ENCODE peak calls at places on chromosomes 16 and 17, in five cellular contexts. R is A549, G is transverse colon, W is stomach, X is sigmoid colon. C is an unnamed sample.

GRCh38 chr17:39192901-39193300 is 4.6 kb downstream of the CACNB1 start:
- DNase-seq in R (no peak), G (no peak), W (no peak), X (no peak), C (no peak)

GRCh38 chr17:3796822-3797170 is 4.2 kb downstream of the ITGAE start:
- DNase-seq in R (no peak), G (no peak), W (no peak), X (no peak), C (no peak)

GRCh38 chr17:81682565-81683207 is 911 bp downstream of the ARL16 start:
- DNase-seq in R (no peak), G (no peak), W (no peak), X (no peak), C (no peak)

GRCh38 chr17:79970576-79971068 is 65.0 kb downstream of the TBC1D16 start:
- DNase-seq in R (peak; percentile 75), G (peak; percentile 50), W (peak; percentile 57), X (no peak), C (no peak)

GRCh38 chr17:81511550-81511799 is 1.1 kb downstream of the ACTG1 start:
- DNase-seq in R (no peak), G (no peak), W (no peak), X (no peak), C (no peak)

GRCh38 chr16:86470964-86471363 is 39.4 kb upstream of the FOXF1 start:
- DNase-seq in R (no peak), G (no peak), W (no peak), X (no peak), C (no peak)

GRCh38 chr17:50363217-50364060 is 9.5 kb downstream of the MRPL27 start:
- DNase-seq in R (no peak), G (no peak), W (no peak), X (peak; percentile 56), C (no peak)

GRCh38 chr16:89453662-89454321 is 36.6 kb downstream of the ANKRD11 start:
- DNase-seq in R (peak; percentile 51), G (no peak), W (peak; percentile 51), X (no peak), C (no peak)

GRCh38 chr16:716250-716607 is 1.3 kb downstream of the METRN start:
- DNase-seq in R (peak; percentile 77), G (no peak), W (peak; percentile 48), X (no peak), C (no peak)

GRCh38 chr16:71414038-71414437 is 27.8 kb downstream of the TLE7 start:
- DNase-seq in R (no peak), G (no peak), W (no peak), X (no peak), C (no peak)

GRCh38 chr16:4062212-4062802 is 53.9 kb downstream of the ADCY9 start:
- DNase-seq in R (no peak), G (no peak), W (no peak), X (no peak), C (no peak)

GRCh38 chr17:915416-916201 is 64.0 kb downstream of the NXN start:
- DNase-seq in R (no peak), G (no peak), W (no peak), X (no peak), C (no peak)

GRCh38 chr16:89422527-89422904 is 67.8 kb downstream of the ANKRD11 start:
- DNase-seq in R (no peak), G (no peak), W (no peak), X (no peak), C (no peak)

GRCh38 chr17:6843241-6843890 is 11.8 kb upstream of the TEKT1 start:
- DNase-seq in R (peak; percentile 74), G (no peak), W (no peak), X (no peak), C (no peak)

GRCh38 chr16:73131153-73131862 is 83.4 kb upstream of the ZFHX3 start:
- DNase-seq in R (no peak), G (no peak), W (no peak), X (no peak), C (no peak)

GRCh38 chr16:27721548-27722265 is 171.8 kb downstream of the KATNIP start:
- DNase-seq in R (no peak), G (peak; percentile 37), W (peak; percentile 34), X (peak; percentile 89), C (peak; percentile 59)

GRCh38 chr16:56848955-56849689 is 15.9 kb upstream of the SLC12A3 start:
- DNase-seq in R (no peak), G (no peak), W (no peak), X (no peak), C (peak; percentile 51)

GRCh38 chr17:14815079-14815478 is 450.0 kb downstream of the PMP22 start:
- DNase-seq in R (no peak), G (no peak), W (no peak), X (no peak), C (no peak)

GRCh38 chr17:15092261-15092660 is 172.9 kb downstream of the PMP22 start:
- DNase-seq in R (no peak), G (no peak), W (no peak), X (no peak), C (no peak)

GRCh38 chr17:29593546-29594440 is 861 bp downstream of the ANKRD13B start:
- DNase-seq in R (peak; percentile 57), G (peak; percentile 23), W (no peak), X (peak; percentile 68), C (peak; percentile 25)

GRCh38 chr16:31351937-31352315 is 3.0 kb upstream of the ITGAX start:
- DNase-seq in R (no peak), G (no peak), W (no peak), X (peak; percentile 40), C (no peak)

GRCh38 chr17:73474370-73474988 is 162.7 kb upstream of the CDC42EP4 start:
- DNase-seq in R (peak; percentile 60), G (peak; percentile 67), W (peak; percentile 79), X (peak; percentile 73), C (peak; percentile 45)

GRCh38 chr17:29241015-29241963 is 5.4 kb upstream of the CRYBA1 start:
- DNase-seq in R (peak; percentile 96), G (no peak), W (no peak), X (no peak), C (no peak)

GRCh38 chr17:40510328-40510648 is 8.9 kb upstream of the TNS4 start:
- DNase-seq in R (peak; percentile 96), G (no peak), W (no peak), X (peak; percentile 73), C (peak; percentile 33)

GRCh38 chr17:63405741-63406261 is 40.3 kb downstream of the CYB561 start:
- DNase-seq in R (peak; percentile 80), G (no peak), W (no peak), X (no peak), C (no peak)

GRCh38 chr17:40284085-40284713 is 3.5 kb upstream of the CDC6 start:
- DNase-seq in R (no peak), G (peak; percentile 36), W (no peak), X (no peak), C (no peak)

GRCh38 chr16:51651061-51651466 is 500.0 kb upstream of the SALL1 start:
- DNase-seq in R (no peak), G (no peak), W (no peak), X (no peak), C (no peak)

GRCh38 chr16:4663756-4664465 is 29.5 kb upstream of the NUDT16L1 start:
- DNase-seq in R (no peak), G (peak; percentile 53), W (peak; percentile 45), X (peak; percentile 79), C (no peak)

GRCh38 chr17:37233001-37233400 is 142.8 kb upstream of the C17orf78 start:
- DNase-seq in R (no peak), G (no peak), W (no peak), X (no peak), C (no peak)

GRCh38 chr17:27407916-27408846 is 48.1 kb upstream of the KSR1 start:
- DNase-seq in R (peak; percentile 62), G (no peak), W (peak; percentile 16), X (no peak), C (no peak)

DNA sequence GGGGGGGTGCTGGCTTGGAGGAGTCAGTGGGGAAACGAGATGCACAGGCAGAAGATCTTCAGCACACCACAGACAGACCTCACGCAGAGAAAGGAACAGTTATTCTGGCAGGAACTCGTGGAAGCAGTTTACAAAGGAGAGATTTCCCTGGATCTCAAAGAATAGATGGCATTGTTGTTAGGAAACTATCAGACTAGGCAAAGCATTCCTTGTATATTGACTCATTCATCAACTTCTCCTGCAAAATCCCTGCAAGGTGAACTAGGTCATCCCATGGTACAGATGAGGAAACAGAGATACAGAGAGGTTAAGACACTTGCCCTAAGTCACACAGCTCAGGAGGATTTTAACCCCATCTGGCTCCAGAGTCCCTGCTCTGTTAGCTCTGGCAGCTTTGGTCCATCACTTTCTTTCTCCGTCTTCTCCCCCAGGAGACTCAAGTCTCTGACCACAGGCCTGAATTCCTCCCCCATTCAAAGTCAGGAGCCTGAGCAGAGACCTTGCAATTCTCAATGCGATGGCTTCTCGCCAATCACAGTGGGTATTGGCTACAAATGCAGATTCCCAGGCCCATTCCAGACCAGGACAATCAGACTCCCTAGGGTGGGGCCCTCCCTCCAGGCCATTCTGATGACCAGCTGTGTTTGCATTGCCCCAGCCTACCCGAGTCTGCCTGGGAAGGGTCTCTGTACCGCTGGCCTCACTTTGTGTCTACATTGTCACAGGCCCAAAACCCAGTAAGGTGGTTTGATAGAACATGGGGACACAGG is 56.4 kb downstream of the LITAF start:
- DNase-seq in R (peak; percentile 59), G (no peak), W (no peak), X (no peak), C (no peak)
- TF ChIP-seq EP300 in R (no peak), G (no peak), W (no peak), X (no peak), C (no peak)

DNA sequence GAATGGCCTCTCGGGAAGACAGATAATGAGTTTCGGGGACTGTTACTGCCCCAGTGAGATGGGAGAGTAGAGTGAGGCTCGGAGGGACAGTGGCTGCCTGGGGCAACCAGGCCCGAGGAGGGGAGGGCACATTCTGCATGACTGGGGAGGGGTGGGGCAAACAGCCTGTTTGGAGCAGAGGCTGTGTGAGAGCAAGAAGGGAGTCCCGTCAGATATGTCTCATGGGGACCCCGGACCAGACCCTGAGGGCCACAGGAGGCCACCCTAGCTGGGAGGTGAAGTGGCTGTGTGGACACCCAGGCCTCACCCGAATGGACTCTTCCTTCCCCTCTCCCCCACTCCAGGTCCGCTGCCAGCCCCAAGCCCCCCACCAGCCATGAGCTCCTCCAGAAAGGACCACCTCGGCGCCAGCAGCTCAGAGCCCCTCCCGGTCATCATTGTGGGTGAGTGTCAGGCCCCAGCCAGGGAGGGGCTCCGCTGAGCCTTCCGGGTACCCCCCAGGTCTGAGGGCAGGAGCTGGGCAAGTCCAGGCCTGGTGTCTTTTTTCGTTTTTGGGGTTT is 4.3 kb downstream of the OSGIN1 start:
- DNase-seq in R (no peak), G (no peak), W (no peak), X (no peak), C (no peak)
- TF ChIP-seq EP300 in R (no peak), G (no peak), W (no peak), X (no peak), C (no peak)

GRCh38 chr16:58265480-58266052 is 29.3 kb downstream of the PRSS54 start:
- DNase-seq in R (no peak), G (no peak), W (no peak), X (no peak), C (no peak)
- TF ChIP-seq EP300 in R (no peak), G (no peak), W (no peak), X (no peak), C (no peak)

GRCh38 chr17:8492121-8492520 is 56.4 kb downstream of the NDEL1 start:
- DNase-seq in R (no peak), G (no peak), W (no peak), X (no peak), C (no peak)

GRCh38 chr17:8488491-8488890 is 52.8 kb downstream of the NDEL1 start:
- DNase-seq in R (no peak), G (no peak), W (no peak), X (no peak), C (no peak)

GRCh38 chr17:8489841-8490240 is 54.2 kb downstream of the NDEL1 start:
- DNase-seq in R (no peak), G (no peak), W (no peak), X (no peak), C (no peak)

GRCh38 chr17:8488931-8489330 is 53.2 kb downstream of the NDEL1 start:
- DNase-seq in R (peak; percentile 47), G (no peak), W (no peak), X (peak; percentile 85), C (peak; percentile 48)

GRCh38 chr17:8490256-8491023 is 54.8 kb downstream of the NDEL1 start:
- DNase-seq in R (no peak), G (no peak), W (no peak), X (no peak), C (no peak)
- TF ChIP-seq EP300 in R (no peak), G (no peak), W (no peak), X (no peak), C (no peak)

C was measured in ovary.